ENCODE peak calls at places on chromosomes 7 and 10, in seven cellular contexts. One of them, this sample, is unnamed.

GRCh38 chr10:1155791-1156615 is 99.8 kb downstream of the WDR37 start:
- DNase-seq in AG09309: no peak
- DNase-seq in body of pancreas: no peak
- DNase-seq in cardiac fibroblast: no peak
- DNase-seq in choroid plexus epithelial cell: no peak
- DNase-seq in neuronal stem cell: no peak
- DNase-seq in psoas muscle: no peak
- DNase-seq in this sample: no peak

GRCh38 chr7:75624134-75624832 is 114.5 kb downstream of the HIP1 start:
- DNase-seq in neuronal stem cell: no peak
- DNase-seq in AG09309: peak
- DNase-seq in cardiac fibroblast: peak
- DNase-seq in body of pancreas: peak
- DNase-seq in psoas muscle: peak
- DNase-seq in choroid plexus epithelial cell: peak
- DNase-seq in this sample: no peak

GRCh38 chr7:13262929-13263530 is 575.6 kb downstream of the ARL4A start:
- DNase-seq in neuronal stem cell: peak
- DNase-seq in choroid plexus epithelial cell: peak
- DNase-seq in cardiac fibroblast: peak
- DNase-seq in AG09309: no peak
- DNase-seq in body of pancreas: no peak
- DNase-seq in psoas muscle: no peak
- DNase-seq in this sample: peak

GRCh38 chr10:49371967-49372366 is 23.9 kb downstream of the DRGX start:
- DNase-seq in body of pancreas: no peak
- DNase-seq in choroid plexus epithelial cell: no peak
- DNase-seq in AG09309: no peak
- DNase-seq in cardiac fibroblast: no peak
- DNase-seq in psoas muscle: no peak
- DNase-seq in neuronal stem cell: no peak
- DNase-seq in this sample: no peak

GRCh38 chr7:96915029-96915428 is 90.3 kb upstream of the DLX6 start:
- DNase-seq in choroid plexus epithelial cell: no peak
- DNase-seq in psoas muscle: no peak
- DNase-seq in neuronal stem cell: no peak
- DNase-seq in body of pancreas: no peak
- DNase-seq in cardiac fibroblast: no peak
- DNase-seq in AG09309: no peak
- DNase-seq in this sample: no peak

GRCh38 chr7:372546-372938 is 82.6 kb downstream of the FOXL3 start:
- DNase-seq in AG09309: no peak
- DNase-seq in psoas muscle: no peak
- DNase-seq in cardiac fibroblast: no peak
- DNase-seq in choroid plexus epithelial cell: no peak
- DNase-seq in neuronal stem cell: no peak
- DNase-seq in body of pancreas: no peak
- DNase-seq in this sample: no peak

GRCh38 chr10:31765546-31765945 is 163.1 kb downstream of the ARHGAP12 start:
- DNase-seq in choroid plexus epithelial cell: no peak
- DNase-seq in psoas muscle: no peak
- DNase-seq in neuronal stem cell: no peak
- DNase-seq in AG09309: no peak
- DNase-seq in cardiac fibroblast: no peak
- DNase-seq in body of pancreas: no peak
- DNase-seq in this sample: no peak

GRCh38 chr7:132655071-132655761 is 78.9 kb upstream of the PLXNA4 start:
- DNase-seq in cardiac fibroblast: peak
- DNase-seq in AG09309: no peak
- DNase-seq in neuronal stem cell: no peak
- DNase-seq in psoas muscle: peak
- DNase-seq in body of pancreas: peak
- DNase-seq in choroid plexus epithelial cell: peak
- DNase-seq in this sample: peak

GRCh38 chr10:114242235-114242634 is 3.2 kb downstream of the VWA2 start:
- DNase-seq in neuronal stem cell: no peak
- DNase-seq in cardiac fibroblast: no peak
- DNase-seq in psoas muscle: no peak
- DNase-seq in choroid plexus epithelial cell: no peak
- DNase-seq in AG09309: no peak
- DNase-seq in body of pancreas: no peak
- DNase-seq in this sample: no peak

GRCh38 chr7:129212596-129212995 is 12.2 kb upstream of the AHCYL2 start:
- DNase-seq in psoas muscle: no peak
- DNase-seq in AG09309: no peak
- DNase-seq in body of pancreas: no peak
- DNase-seq in neuronal stem cell: no peak
- DNase-seq in cardiac fibroblast: no peak
- DNase-seq in choroid plexus epithelial cell: no peak
- DNase-seq in this sample: no peak

GRCh38 chr7:83579740-83580139 is 69.2 kb downstream of the SEMA3E start:
- DNase-seq in choroid plexus epithelial cell: peak
- DNase-seq in neuronal stem cell: no peak
- DNase-seq in AG09309: no peak
- DNase-seq in psoas muscle: no peak
- DNase-seq in body of pancreas: no peak
- DNase-seq in cardiac fibroblast: peak
- DNase-seq in this sample: peak

GRCh38 chr10:32955299-32955772 is 2.7 kb downstream of the ITGB1 start:
- DNase-seq in AG09309: no peak
- DNase-seq in psoas muscle: no peak
- DNase-seq in neuronal stem cell: no peak
- DNase-seq in body of pancreas: no peak
- DNase-seq in cardiac fibroblast: peak
- DNase-seq in choroid plexus epithelial cell: no peak
- DNase-seq in this sample: no peak

GRCh38 chr7:44581426-44581906 is 565 bp downstream of the TMED4 start:
- DNase-seq in psoas muscle: no peak
- DNase-seq in cardiac fibroblast: peak
- DNase-seq in choroid plexus epithelial cell: no peak
- DNase-seq in AG09309: no peak
- DNase-seq in body of pancreas: peak
- DNase-seq in neuronal stem cell: no peak
- DNase-seq in this sample: no peak

GRCh38 chr7:92425311-92425947 is 21.9 kb upstream of the GATAD1 start:
- DNase-seq in psoas muscle: no peak
- DNase-seq in neuronal stem cell: no peak
- DNase-seq in body of pancreas: peak
- DNase-seq in AG09309: no peak
- DNase-seq in cardiac fibroblast: no peak
- DNase-seq in choroid plexus epithelial cell: no peak
- DNase-seq in this sample: no peak

GRCh38 chr7:15515201-15515777 is 46.5 kb downstream of the AGMO start:
- DNase-seq in cardiac fibroblast: peak
- DNase-seq in choroid plexus epithelial cell: peak
- DNase-seq in AG09309: no peak
- DNase-seq in psoas muscle: no peak
- DNase-seq in body of pancreas: no peak
- DNase-seq in neuronal stem cell: no peak
- DNase-seq in this sample: no peak

GRCh38 chr7:2373124-2373556 is 18.5 kb downstream of the EIF3B start:
- DNase-seq in AG09309: no peak
- DNase-seq in cardiac fibroblast: no peak
- DNase-seq in psoas muscle: no peak
- DNase-seq in choroid plexus epithelial cell: peak
- DNase-seq in neuronal stem cell: no peak
- DNase-seq in body of pancreas: peak
- DNase-seq in this sample: peak

GRCh38 chr10:70756710-70757360 is 28.3 kb downstream of the TBATA start:
- DNase-seq in AG09309: no peak
- DNase-seq in psoas muscle: peak
- DNase-seq in cardiac fibroblast: peak
- DNase-seq in body of pancreas: no peak
- DNase-seq in neuronal stem cell: no peak
- DNase-seq in choroid plexus epithelial cell: peak
- DNase-seq in this sample: no peak

GRCh38 chr7:11613292-11613930 is 218.6 kb downstream of the THSD7A start:
- DNase-seq in choroid plexus epithelial cell: no peak
- DNase-seq in AG09309: no peak
- DNase-seq in body of pancreas: no peak
- DNase-seq in psoas muscle: no peak
- DNase-seq in neuronal stem cell: no peak
- DNase-seq in cardiac fibroblast: no peak
- DNase-seq in this sample: no peak

DNA sequence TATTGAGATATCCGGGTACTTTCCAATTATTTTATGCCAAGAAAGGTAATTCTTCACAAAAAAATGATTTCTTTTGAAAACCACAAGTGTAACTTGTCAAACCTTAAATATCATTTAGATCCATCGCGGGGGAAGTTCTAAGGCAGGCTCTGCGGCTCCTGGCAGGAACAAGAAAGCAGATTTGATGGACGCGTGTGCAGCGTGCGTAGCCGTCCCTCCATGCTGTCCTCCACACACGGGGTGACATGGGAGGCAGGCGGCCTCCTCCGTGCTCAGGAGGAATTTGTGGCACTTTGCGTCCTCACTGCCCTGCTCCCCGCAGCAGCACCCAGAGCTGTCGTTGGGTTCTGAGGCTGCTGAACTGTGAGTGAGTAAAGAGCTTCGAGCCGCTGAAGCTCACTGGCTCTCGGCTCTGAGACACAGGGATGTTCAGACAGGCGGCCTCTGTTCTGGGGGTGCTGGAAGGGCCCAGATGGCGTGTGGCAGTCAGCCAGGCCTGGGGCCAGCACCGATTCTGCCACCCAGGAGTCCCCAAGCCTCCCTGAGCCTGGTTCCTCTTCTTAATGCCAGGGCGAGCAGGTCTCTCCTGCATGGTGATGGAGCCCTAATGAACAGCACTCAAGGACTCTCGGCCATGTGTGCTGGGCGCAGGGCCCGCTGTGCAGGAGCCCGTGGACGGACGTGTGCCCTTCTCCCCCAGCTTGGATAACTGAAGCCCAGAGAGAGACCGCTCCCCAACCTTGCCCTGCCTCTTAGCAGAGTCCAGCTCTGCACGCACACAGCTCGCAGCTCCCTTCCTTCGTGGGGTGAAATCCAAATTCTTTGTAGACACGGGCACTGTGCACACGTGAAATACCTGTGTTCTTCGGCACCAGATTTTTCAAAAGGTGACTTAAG is 185.4 kb upstream of the SHH start:
- DNase-seq in body of pancreas: no peak
- DNase-seq in neuronal stem cell: no peak
- DNase-seq in choroid plexus epithelial cell: no peak
- DNase-seq in psoas muscle: no peak
- DNase-seq in cardiac fibroblast: no peak
- DNase-seq in AG09309: no peak
- DNase-seq in this sample: no peak
- H3K4me3 ChIP-seq in body of pancreas: no peak
- H3K4me3 ChIP-seq in neuronal stem cell: no peak
- H3K4me3 ChIP-seq in choroid plexus epithelial cell: no peak
- H3K4me3 ChIP-seq in psoas muscle: no peak
- H3K4me3 ChIP-seq in cardiac fibroblast: no peak
- H3K4me3 ChIP-seq in AG09309: no peak
- H3K4me3 ChIP-seq in this sample: no peak

GRCh38 chr7:73622527-73622908 is 1.8 kb downstream of the MLXIPL start:
- DNase-seq in neuronal stem cell: no peak
- DNase-seq in body of pancreas: no peak
- DNase-seq in cardiac fibroblast: no peak
- DNase-seq in psoas muscle: no peak
- DNase-seq in choroid plexus epithelial cell: no peak
- DNase-seq in AG09309: no peak
- DNase-seq in this sample: no peak

GRCh38 chr7:73624669-73625001 is 313 bp upstream of the MLXIPL start:
- DNase-seq in choroid plexus epithelial cell: no peak
- DNase-seq in psoas muscle: no peak
- DNase-seq in neuronal stem cell: no peak
- DNase-seq in cardiac fibroblast: no peak
- DNase-seq in AG09309: no peak
- DNase-seq in body of pancreas: no peak
- DNase-seq in this sample: no peak

GRCh38 chr7:73621168-73622063 is 2.9 kb downstream of the MLXIPL start:
- DNase-seq in body of pancreas: no peak
- DNase-seq in cardiac fibroblast: no peak
- DNase-seq in AG09309: no peak
- DNase-seq in psoas muscle: no peak
- DNase-seq in choroid plexus epithelial cell: no peak
- DNase-seq in neuronal stem cell: no peak
- DNase-seq in this sample: no peak

GRCh38 chr7:73623798-73624668 is at the start of gene MLXIPL:
- DNase-seq in body of pancreas: peak
- DNase-seq in neuronal stem cell: peak
- DNase-seq in psoas muscle: peak
- DNase-seq in cardiac fibroblast: peak
- DNase-seq in choroid plexus epithelial cell: peak
- DNase-seq in AG09309: no peak
- DNase-seq in this sample: no peak

GRCh38 chr7:73622909-73623797 is 1.2 kb downstream of the MLXIPL start:
- DNase-seq in body of pancreas: peak
- DNase-seq in AG09309: no peak
- DNase-seq in choroid plexus epithelial cell: no peak
- DNase-seq in cardiac fibroblast: no peak
- DNase-seq in psoas muscle: peak
- DNase-seq in neuronal stem cell: no peak
- DNase-seq in this sample: no peak
- H3K4me3 ChIP-seq in body of pancreas: peak
- H3K4me3 ChIP-seq in AG09309: no peak
- H3K4me3 ChIP-seq in choroid plexus epithelial cell: no peak
- H3K4me3 ChIP-seq in cardiac fibroblast: no peak
- H3K4me3 ChIP-seq in psoas muscle: peak
- H3K4me3 ChIP-seq in neuronal stem cell: no peak
- H3K4me3 ChIP-seq in this sample: no peak

DNA sequence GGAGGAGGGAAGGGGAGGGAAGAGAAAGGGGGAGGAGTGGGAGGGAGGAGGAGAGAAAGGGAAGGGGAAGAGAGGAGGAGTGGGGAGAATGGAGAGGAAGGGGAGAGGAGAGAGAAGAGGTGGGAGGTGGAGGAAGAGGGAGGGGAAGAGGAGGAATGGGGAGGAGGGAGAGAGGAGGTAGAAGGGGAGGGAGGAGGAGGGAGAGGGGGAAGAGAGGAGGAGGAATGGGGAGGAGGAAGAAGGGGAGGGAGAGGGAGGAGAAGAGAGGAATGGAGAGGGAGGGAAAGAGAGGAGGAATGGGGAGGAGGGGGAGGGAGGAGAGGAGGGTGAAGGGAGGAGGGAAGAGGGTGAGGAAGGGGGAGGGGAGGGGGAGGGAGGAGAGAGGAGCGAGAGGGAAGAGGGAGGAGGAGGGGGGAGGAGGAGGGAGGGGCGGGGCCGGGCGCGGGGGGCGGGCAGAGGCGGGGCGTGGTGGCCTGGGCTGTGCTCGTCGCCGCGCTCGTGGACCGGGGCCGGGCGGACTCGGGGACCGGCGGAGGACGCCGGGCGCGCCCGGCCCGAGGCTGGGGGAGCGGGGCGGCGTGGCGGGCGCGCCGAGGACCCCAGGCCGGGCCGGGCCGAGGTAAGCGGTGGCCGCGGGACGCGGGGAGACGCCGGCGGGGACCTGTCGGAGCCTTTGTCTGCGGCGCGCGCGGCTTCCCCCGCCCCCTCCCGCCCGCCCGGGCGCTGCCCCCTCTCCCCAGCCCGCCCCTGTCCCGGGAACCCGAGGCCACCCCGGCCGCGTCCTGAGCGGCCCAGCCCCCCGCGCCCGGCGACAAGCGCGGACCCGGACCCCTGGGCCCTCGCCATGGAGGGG is at the start of gene SLC29A4:
- DNase-seq in body of pancreas: peak
- DNase-seq in neuronal stem cell: no peak
- DNase-seq in cardiac fibroblast: no peak
- DNase-seq in psoas muscle: peak
- DNase-seq in AG09309: no peak
- DNase-seq in choroid plexus epithelial cell: peak
- DNase-seq in this sample: no peak
- H3K4me3 ChIP-seq in body of pancreas: no peak
- H3K4me3 ChIP-seq in neuronal stem cell: peak
- H3K4me3 ChIP-seq in cardiac fibroblast: peak
- H3K4me3 ChIP-seq in psoas muscle: peak
- H3K4me3 ChIP-seq in AG09309: peak
- H3K4me3 ChIP-seq in choroid plexus epithelial cell: peak
- H3K4me3 ChIP-seq in this sample: peak

GRCh38 chr7:151408498-151408838 is 1.4 kb downstream of the WDR86 start:
- DNase-seq in cardiac fibroblast: no peak
- DNase-seq in AG09309: no peak
- DNase-seq in neuronal stem cell: no peak
- DNase-seq in choroid plexus epithelial cell: no peak
- DNase-seq in psoas muscle: peak
- DNase-seq in body of pancreas: no peak
- DNase-seq in this sample: no peak
- H3K4me3 ChIP-seq in cardiac fibroblast: no peak
- H3K4me3 ChIP-seq in AG09309: no peak
- H3K4me3 ChIP-seq in neuronal stem cell: peak
- H3K4me3 ChIP-seq in choroid plexus epithelial cell: peak
- H3K4me3 ChIP-seq in psoas muscle: no peak
- H3K4me3 ChIP-seq in body of pancreas: no peak
- H3K4me3 ChIP-seq in this sample: peak